ENCODE peak calls at places on chromosomes 7 and 10, in nine cellular contexts. G, A, U, W, B, I, V, M and O are unnamed samples.

GRCh38 chr7:97731736-97732370 is at the start of gene TAC1:
- DNase-seq in B (no peak), G (no peak), A (peak), V (no peak), I (no peak), M (no peak), W (no peak), U (peak), O (no peak)

GRCh38 chr10:25061711-25062455 is 45.5 kb downstream of the THNSL1 start:
- DNase-seq in U (no peak), V (no peak), W (no peak), B (no peak), A (no peak), G (no peak), I (no peak), M (no peak), O (no peak)

GRCh38 chr7:56447864-56448693 is 331.9 kb upstream of the NUPR2 start:
- DNase-seq in B (no peak), G (no peak), A (peak), M (no peak), V (no peak), U (no peak), W (no peak), I (no peak), O (no peak)

GRCh38 chr7:46930336-46930735 is 651.6 kb downstream of the TNS3 start:
- DNase-seq in A (no peak), M (no peak), B (no peak), W (no peak), V (no peak), G (no peak), U (peak), I (no peak), O (no peak)

GRCh38 chr10:104033966-104034365 is 51.7 kb downstream of the COL17A1 start:
- DNase-seq in U (no peak), I (no peak), W (no peak), V (no peak), B (no peak), A (no peak), G (no peak), M (no peak), O (no peak)

GRCh38 chr10:103238506-103239252 is 7.0 kb upstream of the RPEL1 start:
- DNase-seq in B (peak), U (peak), G (no peak), I (no peak), V (no peak), W (no peak), M (no peak), A (no peak), O (no peak)

GRCh38 chr10:70599791-70600190 is 2.8 kb downstream of the PRF1 start:
- DNase-seq in V (no peak), W (no peak), B (no peak), M (no peak), U (no peak), G (no peak), A (no peak), I (no peak), O (no peak)

GRCh38 chr7:135192914-135193536 is 18.3 kb downstream of the WDR91 start:
- DNase-seq in I (no peak), W (no peak), G (no peak), B (no peak), A (no peak), M (no peak), V (no peak), U (no peak), O (no peak)

GRCh38 chr10:132538031-132538789 is 623 bp downstream of the INPP5A start:
- DNase-seq in I (peak), B (peak), A (no peak), M (no peak), U (no peak), G (no peak), W (no peak), V (no peak), O (no peak)

GRCh38 chr7:83347836-83348482 is 185.3 kb upstream of the PCLO start:
- DNase-seq in I (no peak), W (no peak), A (peak), B (no peak), M (no peak), G (no peak), U (peak), V (no peak), O (peak)

GRCh38 chr10:23945845-23946244 is 263.1 kb upstream of the KIAA1217 start:
- DNase-seq in I (no peak), W (no peak), B (no peak), V (no peak), U (no peak), A (no peak), M (no peak), G (no peak), O (no peak)

GRCh38 chr10:118662228-118663035 is 67.0 kb upstream of the PRLHR start:
- DNase-seq in G (no peak), V (no peak), M (no peak), W (no peak), B (peak), A (no peak), I (no peak), U (no peak), O (no peak)

GRCh38 chr10:84469470-84469869 is 141.1 kb downstream of the CCSER2 start:
- DNase-seq in G (no peak), M (no peak), A (no peak), I (no peak), U (no peak), V (no peak), W (no peak), B (no peak), O (no peak)

GRCh38 chr7:9488555-9488954 is 1055.1 kb downstream of the NXPH1 start:
- DNase-seq in B (no peak), M (no peak), W (no peak), U (peak), A (peak), G (no peak), I (no peak), V (no peak), O (peak)

GRCh38 chr10:36725581-36726520 is 399.5 kb upstream of the ANKRD30A start:
- DNase-seq in B (no peak), U (peak), G (peak), V (no peak), M (no peak), A (peak), I (no peak), W (no peak), O (peak)

GRCh38 chr7:132536646-132537395 is 39.4 kb downstream of the PLXNA4 start:
- DNase-seq in G (no peak), U (no peak), A (no peak), M (no peak), W (no peak), B (no peak), V (no peak), I (no peak), O (no peak)

GRCh38 chr10:125560947-125561346 is 122.0 kb downstream of the TEX36 start:
- DNase-seq in W (no peak), V (no peak), A (no peak), U (no peak), I (no peak), M (no peak), B (no peak), G (no peak), O (no peak)